ENCODE peak calls at places on chromosomes 7 and 10, in five cellular contexts. G, L, E, H and D are unnamed samples.

GRCh38 chr10:78973901-78974408 is 94.8 kb upstream of the ZMIZ1 start:
- DNase-seq in E (peak; percentile 84), H (peak; percentile 73), L (peak; percentile 72), G (peak; percentile 59), D (peak; percentile 77)

GRCh38 chr10:30384791-30385201 is 35.7 kb upstream of the MTPAP start:
- DNase-seq in G (peak; percentile 6), E (no peak), H (no peak), L (no peak), D (peak; percentile 11)

GRCh38 chr10:34018129-34018528 is 683.7 kb upstream of the NRP1 start:
- DNase-seq in L (no peak), H (no peak), E (peak; percentile 57), G (no peak), D (peak; percentile 20)

GRCh38 chr7:150875791-150876190 is 23.5 kb downstream of the AOC1 start:
- DNase-seq in G (no peak), H (no peak), L (no peak), E (no peak), D (no peak)

GRCh38 chr7:94028768-94029167 is 24.6 kb upstream of the BET1 start:
- DNase-seq in H (no peak), E (peak; percentile 62), G (no peak), L (no peak), D (peak; percentile 31)

GRCh38 chr7:34687529-34687928 is 29.5 kb downstream of the NPSR1 start:
- DNase-seq in L (no peak), E (no peak), G (no peak), H (no peak), D (no peak)

GRCh38 chr10:124232686-124233545 is 139.5 kb upstream of the CHST15 start:
- DNase-seq in E (no peak), L (no peak), G (no peak), H (no peak), D (no peak)

GRCh38 chr10:55441777-55442176 is 640.7 kb upstream of the PCDH15 start:
- DNase-seq in G (no peak), E (no peak), H (no peak), L (no peak), D (no peak)

GRCh38 chr10:24172909-24173308 is 36.0 kb upstream of the KIAA1217 start:
- DNase-seq in G (no peak), H (no peak), L (no peak), E (no peak), D (no peak)

GRCh38 chr7:47483604-47484273 is 98.2 kb downstream of the TNS3 start:
- DNase-seq in G (no peak), E (no peak), L (no peak), H (no peak), D (no peak)

GRCh38 chr10:97336446-97336845 is 1.9 kb upstream of the FRAT2 start:
- DNase-seq in L (no peak), G (no peak), H (no peak), E (no peak), D (no peak)

GRCh38 chr7:49769285-49769857 is 4.1 kb upstream of the VWC2 start:
- DNase-seq in L (no peak), G (no peak), E (no peak), H (no peak), D (no peak)

GRCh38 chr7:44633254-44634186 is 27.1 kb downstream of the OGDH start:
- DNase-seq in H (peak; percentile 72), E (peak; percentile 98), L (no peak), G (no peak), D (peak; percentile 100)

GRCh38 chr10:15084502-15084922 is 4.1 kb downstream of the ACBD7 start:
- DNase-seq in E (peak; percentile 91), G (peak; percentile 85), H (no peak), L (no peak), D (peak; percentile 90)

GRCh38 chr7:5053175-5053574 is 7.5 kb downstream of the RBAK start:
- DNase-seq in L (no peak), H (no peak), G (no peak), E (no peak), D (no peak)

GRCh38 chr7:108454317-108454673 is 1.9 kb downstream of the NRCAM start:
- DNase-seq in G (no peak), H (no peak), E (no peak), L (no peak), D (no peak)

GRCh38 chr7:23043441-23043840 is 29.5 kb upstream of the HYCC1 start:
- DNase-seq in L (no peak), E (peak; percentile 56), H (no peak), G (no peak), D (peak; percentile 67)

GRCh38 chr7:138970979-138971378 is 10.2 kb downstream of the KIAA1549 start:
- DNase-seq in E (no peak), L (no peak), H (no peak), G (no peak), D (no peak)

GRCh38 chr7:47514818-47515217 is 67.1 kb downstream of the TNS3 start:
- DNase-seq in E (no peak), H (no peak), G (no peak), L (no peak), D (no peak)

GRCh38 chr7:128833148-128833938 is 3.1 kb downstream of the FLNC start:
- DNase-seq in H (no peak), E (peak; percentile 73), L (no peak), G (no peak), D (peak; percentile 91)

GRCh38 chr10:3143791-3144434 is 28.7 kb downstream of the PITRM1 start:
- DNase-seq in E (no peak), L (no peak), H (no peak), G (no peak), D (no peak)